ENCODE peak calls at places on chromosome 12, in four cellular contexts. One of them, this sample, is unnamed.
A peak's percentile ranks its signal among the peaks of the same experiment; 100 is the strongest.

GRCh38 chr12:28622416-28622815 is 432.2 kb downstream of the CCDC91 start:
- DNase-seq in CD8-positive, alpha-beta memory T cell: no peak
- DNase-seq in neural progenitor cell: no peak
- DNase-seq in small intestine: no peak
- DNase-seq in this sample: no peak

GRCh38 chr12:118164798-118165486 is 29.0 kb downstream of the PEBP1 start:
- DNase-seq in CD8-positive, alpha-beta memory T cell: no peak
- DNase-seq in neural progenitor cell: peak; percentile 67
- DNase-seq in small intestine: peak; percentile 41
- DNase-seq in this sample: no peak

GRCh38 chr12:21328578-21328977 is 6.1 kb downstream of the SLCO1A2 start:
- DNase-seq in CD8-positive, alpha-beta memory T cell: no peak
- DNase-seq in neural progenitor cell: no peak
- DNase-seq in small intestine: no peak
- DNase-seq in this sample: no peak

GRCh38 chr12:128381537-128381936 is 114.6 kb downstream of the TMEM132C start:
- DNase-seq in CD8-positive, alpha-beta memory T cell: no peak
- DNase-seq in neural progenitor cell: peak; percentile 81
- DNase-seq in small intestine: no peak
- DNase-seq in this sample: no peak

GRCh38 chr12:126935435-126935834 is 1331.5 kb upstream of the TMEM132C start:
- DNase-seq in CD8-positive, alpha-beta memory T cell: no peak
- DNase-seq in neural progenitor cell: no peak
- DNase-seq in small intestine: no peak
- DNase-seq in this sample: no peak

GRCh38 chr12:88113871-88114270 is 28.0 kb downstream of the CEP290 start:
- DNase-seq in CD8-positive, alpha-beta memory T cell: no peak
- DNase-seq in neural progenitor cell: no peak
- DNase-seq in small intestine: no peak
- DNase-seq in this sample: no peak

GRCh38 chr12:6964605-6965025 is 5.8 kb downstream of the PHB2 start:
- DNase-seq in CD8-positive, alpha-beta memory T cell: no peak
- DNase-seq in neural progenitor cell: no peak
- DNase-seq in small intestine: no peak
- DNase-seq in this sample: no peak

GRCh38 chr12:119006749-119007148 is 25.4 kb downstream of the SRRM4 start:
- DNase-seq in CD8-positive, alpha-beta memory T cell: no peak
- DNase-seq in neural progenitor cell: peak; percentile 67
- DNase-seq in small intestine: no peak
- DNase-seq in this sample: no peak

GRCh38 chr12:52614381-52615207 is 3.8 kb downstream of the KRT73 start:
- DNase-seq in CD8-positive, alpha-beta memory T cell: no peak
- DNase-seq in neural progenitor cell: no peak
- DNase-seq in small intestine: no peak
- DNase-seq in this sample: peak; percentile 15

GRCh38 chr12:97404549-97404948 is 58.1 kb upstream of the RMST start:
- DNase-seq in CD8-positive, alpha-beta memory T cell: no peak
- DNase-seq in neural progenitor cell: peak; percentile 78
- DNase-seq in small intestine: peak; percentile 16
- DNase-seq in this sample: peak; percentile 20

GRCh38 chr12:75816892-75817291 is 214.7 kb downstream of the PHLDA1 start:
- DNase-seq in CD8-positive, alpha-beta memory T cell: peak; percentile 13
- DNase-seq in neural progenitor cell: no peak
- DNase-seq in small intestine: peak; percentile 11
- DNase-seq in this sample: no peak

GRCh38 chr12:2376855-2377657 is 324.3 kb downstream of the CACNA1C start:
- DNase-seq in CD8-positive, alpha-beta memory T cell: no peak
- DNase-seq in neural progenitor cell: peak; percentile 61
- DNase-seq in small intestine: peak; percentile 32
- DNase-seq in this sample: no peak

GRCh38 chr12:120316798-120317257 is 10.8 kb downstream of the PLA2G1B start:
- DNase-seq in CD8-positive, alpha-beta memory T cell: no peak
- DNase-seq in neural progenitor cell: no peak
- DNase-seq in small intestine: peak; percentile 44
- DNase-seq in this sample: no peak

GRCh38 chr12:117850048-117850447 is 118.7 kb downstream of the KSR2 start:
- DNase-seq in CD8-positive, alpha-beta memory T cell: no peak
- DNase-seq in neural progenitor cell: peak; percentile 78
- DNase-seq in small intestine: peak; percentile 15
- DNase-seq in this sample: peak; percentile 22

GRCh38 chr12:125029756-125030358 is 35.4 kb upstream of the AACS start:
- DNase-seq in CD8-positive, alpha-beta memory T cell: no peak
- DNase-seq in neural progenitor cell: no peak
- DNase-seq in small intestine: no peak
- DNase-seq in this sample: no peak

GRCh38 chr12:66735275-66735674 is 56.4 kb upstream of the GRIP1 start:
- DNase-seq in CD8-positive, alpha-beta memory T cell: no peak
- DNase-seq in neural progenitor cell: no peak
- DNase-seq in small intestine: no peak
- DNase-seq in this sample: no peak

GRCh38 chr12:6426882-6427671 is 17.7 kb upstream of the CD27 start:
- DNase-seq in CD8-positive, alpha-beta memory T cell: peak; percentile 80
- DNase-seq in neural progenitor cell: no peak
- DNase-seq in small intestine: peak; percentile 37
- DNase-seq in this sample: no peak

GRCh38 chr12:47747596-47748506 is 10.8 kb downstream of the RAPGEF3 start:
- DNase-seq in CD8-positive, alpha-beta memory T cell: no peak
- DNase-seq in neural progenitor cell: no peak
- DNase-seq in small intestine: no peak
- DNase-seq in this sample: no peak

GRCh38 chr12:104060791-104061190 is 3.5 kb upstream of the HCFC2 start:
- DNase-seq in CD8-positive, alpha-beta memory T cell: no peak
- DNase-seq in neural progenitor cell: no peak
- DNase-seq in small intestine: no peak
- DNase-seq in this sample: no peak

GRCh38 chr12:105330283-105330937 is at the start of gene C12orf75:
- DNase-seq in CD8-positive, alpha-beta memory T cell: peak; percentile 89
- DNase-seq in neural progenitor cell: peak; percentile 93
- DNase-seq in small intestine: peak; percentile 76
- DNase-seq in this sample: peak; percentile 92

GRCh38 chr12:25348290-25348689 is 97.6 kb upstream of the KRAS start:
- DNase-seq in CD8-positive, alpha-beta memory T cell: no peak
- DNase-seq in neural progenitor cell: no peak
- DNase-seq in small intestine: no peak
- DNase-seq in this sample: no peak

GRCh38 chr12:31317471-31318397 is 8.2 kb downstream of the SINHCAF start:
- DNase-seq in CD8-positive, alpha-beta memory T cell: peak; percentile 21
- DNase-seq in neural progenitor cell: peak; percentile 27
- DNase-seq in small intestine: peak; percentile 62
- DNase-seq in this sample: no peak

GRCh38 chr12:111585619-111586135 is 13.4 kb downstream of the ATXN2 start:
- DNase-seq in CD8-positive, alpha-beta memory T cell: no peak
- DNase-seq in neural progenitor cell: no peak
- DNase-seq in small intestine: no peak
- DNase-seq in this sample: no peak

GRCh38 chr12:121800694-121801600 is 2.9 kb upstream of the SETD1B start:
- DNase-seq in CD8-positive, alpha-beta memory T cell: peak; percentile 69
- DNase-seq in neural progenitor cell: peak; percentile 89
- DNase-seq in small intestine: peak; percentile 75
- DNase-seq in this sample: peak; percentile 78

GRCh38 chr12:27984275-27984674 is 11.7 kb upstream of the PTHLH start:
- DNase-seq in CD8-positive, alpha-beta memory T cell: no peak
- DNase-seq in neural progenitor cell: no peak
- DNase-seq in small intestine: no peak
- DNase-seq in this sample: no peak

GRCh38 chr12:55720071-55720564 is at the start of gene RDH5:
- DNase-seq in CD8-positive, alpha-beta memory T cell: no peak
- DNase-seq in neural progenitor cell: no peak
- DNase-seq in small intestine: peak; percentile 99
- DNase-seq in this sample: peak; percentile 92

DNA sequence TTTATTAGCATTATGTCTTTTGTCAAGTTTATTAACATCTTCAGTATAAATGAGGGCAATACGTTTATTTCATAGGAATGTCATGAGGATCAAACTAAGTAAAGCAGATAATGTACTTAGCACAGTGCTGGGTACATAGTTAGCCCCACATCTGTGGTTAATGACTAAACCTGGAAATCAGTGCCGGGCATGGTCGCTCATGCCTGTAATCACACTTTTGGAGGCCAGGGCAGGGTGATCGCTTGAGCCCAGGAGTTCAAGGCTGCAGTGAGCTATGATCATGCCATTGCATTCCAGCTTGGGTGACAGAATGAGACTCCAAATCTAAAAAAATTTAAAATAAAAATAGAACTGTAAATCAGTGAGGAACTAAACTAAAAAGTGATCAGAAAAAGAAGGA is 44.8 kb upstream of the GUCY2C start:
- DNase-seq in CD8-positive, alpha-beta memory T cell: no peak
- DNase-seq in neural progenitor cell: no peak
- DNase-seq in small intestine: no peak
- DNase-seq in this sample: no peak
- H3K9me3 ChIP-seq in CD8-positive, alpha-beta memory T cell: no peaks in the 10 kb centered on the region
- H3K9me3 ChIP-seq in neural progenitor cell: no peaks in the 10 kb centered on the region
- H3K9me3 ChIP-seq in small intestine: no peaks in the 10 kb centered on the region
- H3K9me3 ChIP-seq in this sample: no peaks in the 10 kb centered on the region

GRCh38 chr12:133180669-133181068 is 626 bp upstream of the ZNF268 start:
- DNase-seq in CD8-positive, alpha-beta memory T cell: no peak
- DNase-seq in neural progenitor cell: no peak
- DNase-seq in small intestine: no peak
- DNase-seq in this sample: no peak
- H3K9me3 ChIP-seq in CD8-positive, alpha-beta memory T cell: peaks cover 22% of the 10 kb centered on the region
- H3K9me3 ChIP-seq in neural progenitor cell: peaks cover 34% of the 10 kb centered on the region
- H3K9me3 ChIP-seq in small intestine: peaks cover 7% of the 10 kb centered on the region
- H3K9me3 ChIP-seq in this sample: no peaks in the 10 kb centered on the region

GRCh38 chr12:34291001-34291400 is 268.7 kb downstream of the ALG10 start:
- DNase-seq in CD8-positive, alpha-beta memory T cell: no peak
- DNase-seq in neural progenitor cell: no peak
- DNase-seq in small intestine: no peak
- DNase-seq in this sample: no peak
- H3K9me3 ChIP-seq in CD8-positive, alpha-beta memory T cell: no peaks in the 10 kb centered on the region
- H3K9me3 ChIP-seq in neural progenitor cell: peaks cover 2% of the 10 kb centered on the region
- H3K9me3 ChIP-seq in small intestine: peaks cover 9% of the 10 kb centered on the region
- H3K9me3 ChIP-seq in this sample: no peaks in the 10 kb centered on the region

GRCh38 chr12:34338751-34339150 is 316.5 kb downstream of the ALG10 start:
- DNase-seq in CD8-positive, alpha-beta memory T cell: no peak
- DNase-seq in neural progenitor cell: no peak
- DNase-seq in small intestine: no peak
- DNase-seq in this sample: no peak
- H3K9me3 ChIP-seq in CD8-positive, alpha-beta memory T cell: no peaks in the 10 kb centered on the region
- H3K9me3 ChIP-seq in neural progenitor cell: no peaks in the 10 kb centered on the region
- H3K9me3 ChIP-seq in small intestine: peaks cover 3% of the 10 kb centered on the region
- H3K9me3 ChIP-seq in this sample: no peaks in the 10 kb centered on the region

GRCh38 chr12:37547611-37548010 is 769.0 kb upstream of the ALG10B start:
- DNase-seq in CD8-positive, alpha-beta memory T cell: no peak
- DNase-seq in neural progenitor cell: no peak
- DNase-seq in small intestine: no peak
- DNase-seq in this sample: no peak

GRCh38 chr12:37545759-37546158 is 770.8 kb upstream of the ALG10B start:
- DNase-seq in CD8-positive, alpha-beta memory T cell: no peak
- DNase-seq in neural progenitor cell: no peak
- DNase-seq in small intestine: no peak
- DNase-seq in this sample: no peak

GRCh38 chr12:37546901-37547475 is 769.6 kb upstream of the ALG10B start:
- DNase-seq in CD8-positive, alpha-beta memory T cell: no peak
- DNase-seq in neural progenitor cell: no peak
- DNase-seq in small intestine: no peak
- DNase-seq in this sample: no peak

GRCh38 chr12:37543966-37544668 is 772.5 kb upstream of the ALG10B start:
- DNase-seq in CD8-positive, alpha-beta memory T cell: no peak
- DNase-seq in neural progenitor cell: no peak
- DNase-seq in small intestine: no peak
- DNase-seq in this sample: no peak

GRCh38 chr12:37546206-37546605 is 770.4 kb upstream of the ALG10B start:
- DNase-seq in CD8-positive, alpha-beta memory T cell: no peak
- DNase-seq in neural progenitor cell: no peak
- DNase-seq in small intestine: no peak
- DNase-seq in this sample: no peak
- H3K9me3 ChIP-seq in CD8-positive, alpha-beta memory T cell: no peaks in the 10 kb centered on the region
- H3K9me3 ChIP-seq in neural progenitor cell: no peaks in the 10 kb centered on the region
- H3K9me3 ChIP-seq in small intestine: peaks cover 3% of the 10 kb centered on the region
- H3K9me3 ChIP-seq in this sample: no peaks in the 10 kb centered on the region

GRCh38 chr12:4449862-4450222 is 4.2 kb upstream of the FGF6 start:
- DNase-seq in CD8-positive, alpha-beta memory T cell: no peak
- DNase-seq in neural progenitor cell: no peak
- DNase-seq in small intestine: no peak
- DNase-seq in this sample: no peak

GRCh38 chr12:4448376-4448775 is 2.8 kb upstream of the FGF6 start:
- DNase-seq in CD8-positive, alpha-beta memory T cell: no peak
- DNase-seq in neural progenitor cell: no peak
- DNase-seq in small intestine: no peak
- DNase-seq in this sample: no peak

GRCh38 chr12:4451694-4452093 is 6.1 kb upstream of the FGF6 start:
- DNase-seq in CD8-positive, alpha-beta memory T cell: no peak
- DNase-seq in neural progenitor cell: no peak
- DNase-seq in small intestine: no peak
- DNase-seq in this sample: no peak

GRCh38 chr12:4448943-4449861 is 3.6 kb upstream of the FGF6 start:
- DNase-seq in CD8-positive, alpha-beta memory T cell: no peak
- DNase-seq in neural progenitor cell: no peak
- DNase-seq in small intestine: peak; percentile 47
- DNase-seq in this sample: no peak

DNA sequence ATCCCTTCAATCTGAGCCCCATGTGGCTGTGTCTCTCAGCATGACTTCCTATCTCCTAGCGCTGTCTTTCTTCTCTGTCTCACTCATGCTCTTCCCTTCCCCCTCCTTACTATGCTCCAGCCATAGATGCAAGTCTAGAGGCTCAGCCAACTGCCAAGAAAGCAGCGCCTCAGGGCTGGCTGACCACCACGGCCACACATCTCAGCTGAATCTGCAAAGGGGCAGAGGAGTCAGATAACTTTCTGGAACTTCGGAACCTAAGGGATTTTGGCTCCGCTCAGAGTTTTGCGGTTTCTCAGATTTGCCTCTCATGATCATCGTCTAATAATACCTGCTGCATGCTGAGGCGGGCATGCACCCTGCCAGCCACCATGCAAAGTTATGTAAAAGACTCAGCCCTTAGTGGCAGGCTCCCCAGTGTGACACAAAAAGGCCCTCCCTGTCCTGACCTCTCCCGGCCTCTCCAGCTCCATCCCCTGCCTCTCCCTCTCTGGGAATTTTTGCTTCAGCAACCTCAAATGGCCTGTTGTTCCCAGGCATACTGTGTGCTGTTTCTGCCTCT is 5.0 kb upstream of the FGF6 start:
- DNase-seq in CD8-positive, alpha-beta memory T cell: no peak
- DNase-seq in neural progenitor cell: peak; percentile 64
- DNase-seq in small intestine: no peak
- DNase-seq in this sample: no peak
- H3K9me3 ChIP-seq in CD8-positive, alpha-beta memory T cell: no peaks in the 10 kb centered on the region
- H3K9me3 ChIP-seq in neural progenitor cell: no peaks in the 10 kb centered on the region
- H3K9me3 ChIP-seq in small intestine: no peaks in the 10 kb centered on the region
- H3K9me3 ChIP-seq in this sample: no peaks in the 10 kb centered on the region

DNA sequence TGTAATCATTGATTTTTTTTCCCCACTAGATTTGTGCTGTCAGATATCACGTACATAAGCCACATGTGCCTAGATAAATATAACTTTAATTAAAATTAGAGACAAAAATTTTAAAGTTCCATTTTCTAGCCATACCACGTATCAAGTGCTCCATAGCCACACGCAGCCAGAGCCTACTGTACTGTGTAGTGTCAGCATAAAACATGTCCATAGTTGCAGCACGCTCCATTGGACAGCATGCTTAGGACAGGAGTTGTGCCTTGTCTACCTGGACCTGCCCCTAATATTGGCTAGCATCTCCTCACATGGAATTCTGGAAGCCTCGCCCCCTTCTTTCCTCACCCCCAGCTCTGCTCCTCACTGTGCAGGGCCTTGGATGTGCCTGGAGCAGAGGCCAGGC is 116.5 kb downstream of the SRGAP1 start:
- DNase-seq in CD8-positive, alpha-beta memory T cell: no peak
- DNase-seq in neural progenitor cell: no peak
- DNase-seq in small intestine: no peak
- DNase-seq in this sample: no peak
- H3K9me3 ChIP-seq in CD8-positive, alpha-beta memory T cell: no peaks in the 10 kb centered on the region
- H3K9me3 ChIP-seq in neural progenitor cell: no peaks in the 10 kb centered on the region
- H3K9me3 ChIP-seq in small intestine: no peaks in the 10 kb centered on the region
- H3K9me3 ChIP-seq in this sample: no peaks in the 10 kb centered on the region